ENCODE peak calls at places on chromosomes 1 and 21, in ten cellular contexts. E is prostate gland; H is cardiac fibroblast; O is IMR-90; T is neural crest cell; S is lower lobe of right lung; N is natural killer cell; R is heart right ventricle; F is CD8-positive, alpha-beta T cell; V is choroid plexus epithelial cell. G is an unnamed sample.

GRCh38 chr1:84693774-84694173 is 3.5 kb upstream of the SSX2IP start:
- DNase-seq in F (no peak), V (no peak), R (no peak), H (peak; percentile 5), T (no peak), N (no peak), S (no peak), O (no peak), E (no peak), G (no peak)

GRCh38 chr21:28771790-28772501 is 220.7 kb downstream of the LTN1 start:
- DNase-seq in V (peak; percentile 93), O (peak; percentile 91), H (peak; percentile 87), S (no peak), F (no peak), E (no peak), N (no peak), T (no peak), R (no peak), G (no peak)

GRCh38 chr1:228032041-228032440 is 25.2 kb downstream of the WNT3A start:
- DNase-seq in O (no peak), E (no peak), H (no peak), T (no peak), F (no peak), S (peak; percentile 14), N (no peak), V (no peak), R (no peak), G (peak; percentile 57)

GRCh38 chr21:38985423-38986378 is 180.0 kb downstream of the ETS2 start:
- DNase-seq in R (peak; percentile 75), E (peak; percentile 61), F (no peak), N (no peak), V (peak; percentile 87), S (peak; percentile 67), O (peak; percentile 93), H (peak; percentile 93), T (no peak), G (no peak)

GRCh38 chr1:161081151-161081405 is 8.3 kb downstream of the NECTIN4 start:
- DNase-seq in O (no peak), E (no peak), H (no peak), F (no peak), V (peak; percentile 28), T (no peak), N (no peak), R (no peak), S (no peak), G (no peak)

GRCh38 chr1:93977546-93977945 is 68.3 kb upstream of the GCLM start:
- DNase-seq in N (no peak), H (peak; percentile 89), O (peak; percentile 78), R (no peak), T (no peak), F (no peak), E (no peak), V (peak; percentile 35), S (no peak), G (no peak)

GRCh38 chr21:39587376-39587775 is 25.4 kb upstream of the B3GALT5 start:
- DNase-seq in R (no peak), N (no peak), T (no peak), F (no peak), S (no peak), V (no peak), E (no peak), O (no peak), H (no peak), G (no peak)

GRCh38 chr1:68049941-68050878 is at the start of gene DIRAS3:
- DNase-seq in T (no peak), F (no peak), E (peak; percentile 22), N (no peak), R (peak; percentile 14), S (no peak), H (peak; percentile 28), O (peak; percentile 60), V (peak; percentile 68), G (no peak)

GRCh38 chr1:117815926-117816325 is 113.5 kb downstream of the GDAP2 start:
- DNase-seq in N (no peak), E (no peak), V (no peak), H (no peak), T (no peak), R (no peak), F (no peak), S (no peak), O (no peak), G (no peak)

GRCh38 chr1:155322571-155322952 is 1.9 kb downstream of the RUSC1 start:
- DNase-seq in H (peak; percentile 41), N (no peak), F (no peak), V (peak; percentile 33), R (peak; percentile 41), S (peak; percentile 53), T (peak; percentile 40), O (peak; percentile 39), E (no peak), G (no peak)

GRCh38 chr1:214401666-214402065 is 120.7 kb downstream of the SMYD2 start:
- DNase-seq in O (no peak), H (no peak), V (no peak), F (no peak), T (no peak), N (no peak), R (no peak), E (no peak), S (no peak), G (no peak)

GRCh38 chr1:1876335-1876935 is 14.5 kb downstream of the GNB1 start:
- DNase-seq in N (no peak), S (no peak), H (peak; percentile 41), R (no peak), T (no peak), V (no peak), E (no peak), F (no peak), O (peak; percentile 32), G (no peak)

GRCh38 chr1:19606817-19607706 is 37.0 kb upstream of the NBL1 start:
- DNase-seq in H (no peak), E (no peak), T (no peak), V (no peak), R (no peak), S (no peak), O (peak; percentile 8), F (peak; percentile 66), N (no peak), G (no peak)

GRCh38 chr1:74467786-74468377 is 44.5 kb downstream of the LRRC53 start:
- DNase-seq in H (peak; percentile 52), T (no peak), E (no peak), V (no peak), R (no peak), N (no peak), S (no peak), F (no peak), O (peak; percentile 23), G (no peak)

GRCh38 chr1:245380790-245381535 is 226.2 kb downstream of the KIF26B start:
- DNase-seq in T (no peak), V (no peak), F (no peak), H (no peak), O (no peak), S (no peak), N (no peak), R (no peak), E (no peak), G (no peak)

GRCh38 chr1:232226197-232226681 is 403.7 kb downstream of the SIPA1L2 start:
- DNase-seq in H (peak; percentile 57), F (peak; percentile 35), O (peak; percentile 83), R (no peak), S (no peak), E (no peak), T (no peak), V (peak; percentile 60), N (no peak), G (no peak)

GRCh38 chr21:45747802-45748445 is 104.4 kb downstream of the PCBP3 start:
- DNase-seq in S (no peak), E (peak; percentile 22), R (no peak), N (no peak), H (peak; percentile 41), F (no peak), V (no peak), T (no peak), O (peak; percentile 51), G (peak; percentile 81)
- TF ChIP-seq CTCF in S (no peak), E (no peak), R (no peak), N (no peak), H (no peak), F (no peak), V (no peak), T (no peak), O (no peak), G (peak; percentile 43)

DNA sequence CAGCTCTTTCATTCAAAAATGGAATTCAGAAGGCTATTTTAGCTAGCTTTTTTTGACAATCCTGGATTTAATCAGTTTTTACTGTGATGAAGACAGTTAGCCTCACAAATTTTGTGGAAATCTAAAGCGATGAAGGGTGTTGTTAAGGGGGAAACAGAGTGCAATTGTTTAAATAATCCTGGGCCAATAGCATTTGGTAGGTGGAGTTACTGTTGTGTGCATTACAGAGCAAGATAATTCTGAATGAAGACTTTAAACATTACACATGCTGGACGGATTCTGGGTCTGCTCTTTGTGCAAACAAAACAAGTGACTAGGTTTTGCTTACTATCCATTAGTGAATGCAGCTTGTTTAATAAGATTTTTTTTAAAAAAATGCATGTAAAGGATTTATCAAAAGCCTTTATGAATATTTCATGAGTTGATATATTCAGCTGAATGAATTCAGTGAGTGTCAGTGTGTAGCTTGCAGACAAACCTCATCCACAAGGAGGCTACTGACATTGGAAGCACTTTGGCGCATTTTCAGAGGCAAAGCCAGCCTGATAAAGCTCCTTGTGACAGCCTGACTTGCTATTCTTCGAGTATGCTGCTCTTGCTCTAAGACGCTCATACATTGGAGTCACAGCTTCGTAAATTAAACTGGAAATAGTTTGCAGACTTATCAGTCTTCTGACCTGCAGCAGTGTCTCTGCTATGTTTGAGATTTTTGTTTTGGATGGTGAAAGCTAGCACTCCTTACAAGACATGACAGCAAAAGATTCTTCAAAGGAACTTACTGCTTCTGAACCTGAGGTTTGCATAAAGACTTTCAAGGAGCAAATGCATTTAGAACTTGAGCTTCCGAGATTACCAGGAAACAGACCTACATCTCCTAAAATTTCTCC is 199.7 kb downstream of the PDE4B start:
- DNase-seq in S (no peak), R (no peak), N (no peak), T (peak; percentile 17), E (no peak), V (no peak), H (peak; percentile 2), O (no peak), F (no peak), G (no peak)
- TF ChIP-seq CTCF in S (no peak), R (no peak), N (no peak), T (no peak), E (no peak), V (no peak), H (no peak), O (no peak), F (no peak), G (peak; percentile 15)

GRCh38 chr1:111422546-111423391 is 4.8 kb downstream of the OVGP1 start:
- DNase-seq in F (no peak), R (no peak), S (peak; percentile 62), N (no peak), T (no peak), H (no peak), E (peak; percentile 26), V (no peak), O (peak; percentile 11), G (no peak)
- TF ChIP-seq CTCF in F (no peak), R (no peak), S (no peak), N (no peak), T (no peak), H (no peak), E (no peak), V (no peak), O (no peak), G (no peak)

DNA sequence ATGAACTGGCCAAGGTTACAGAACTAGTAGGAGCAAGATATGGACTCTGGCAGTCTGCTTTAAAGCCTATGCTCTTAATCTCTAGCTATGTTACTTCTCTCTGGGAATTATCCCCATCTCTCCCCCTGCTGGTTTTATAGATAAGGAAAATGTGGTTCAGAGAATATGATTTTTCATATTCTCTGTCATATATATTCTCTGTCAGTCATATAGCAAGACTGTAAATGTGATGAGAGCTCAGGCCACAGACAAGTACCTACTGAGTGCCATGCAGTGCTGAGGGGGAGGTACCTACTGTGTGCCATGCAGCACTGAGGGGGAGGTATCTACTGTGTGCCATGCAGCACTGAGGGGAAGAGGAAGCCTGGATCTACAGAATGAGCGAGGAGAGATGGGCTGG is 220.3 kb upstream of the FGGY start:
- DNase-seq in H (peak; percentile 45), E (no peak), T (no peak), N (no peak), V (peak; percentile 60), O (peak; percentile 34), R (no peak), S (no peak), F (no peak), G (no peak)
- TF ChIP-seq CTCF in H (peak; percentile 18), E (peak; percentile 45), T (peak; percentile 40), N (no peak), V (peak; percentile 56), O (peak; percentile 41), R (peak; percentile 45), S (peak; percentile 20), F (no peak), G (peak; percentile 77)